ENCODE peak calls at places on chromosomes 7 and 10, in four cellular contexts. E is HepG2, X is SK-N-SH, F is K562. I is an unnamed sample.

GRCh38 chr7:70693300-70693689 is 438.6 kb upstream of the GALNT17 start:
- DNase-seq in E (no peak), X (peak), F (no peak), I (no peak)

GRCh38 chr7:17773289-17773626 is 167.0 kb downstream of the SNX13 start:
- DNase-seq in E (peak), X (no peak), F (no peak), I (no peak)

GRCh38 chr7:641269-641671 is 85.2 kb upstream of the DNAAF5 start:
- DNase-seq in E (no peak), X (no peak), F (no peak), I (no peak)

GRCh38 chr7:100827330-100828226 is at the start of gene EPHB4:
- DNase-seq in E (peak), X (peak), F (peak), I (peak)

GRCh38 chr10:9848981-9849380 is 1168.7 kb upstream of the CELF2 start:
- DNase-seq in E (no peak), X (no peak), F (no peak), I (no peak)

GRCh38 chr7:84176716-84177115 is 17.9 kb downstream of the SEMA3A start:
- DNase-seq in E (no peak), X (no peak), F (no peak), I (no peak)

GRCh38 chr10:47406548-47406869 is 22.4 kb upstream of the ZNF488 start:
- DNase-seq in E (no peak), X (no peak), F (no peak), I (no peak)

GRCh38 chr7:40827217-40828085 is 692.6 kb downstream of the SUGCT start:
- DNase-seq in E (no peak), X (no peak), F (no peak), I (no peak)

GRCh38 chr10:100899181-100899580 is 13.6 kb upstream of the SLF2 start:
- DNase-seq in E (no peak), X (no peak), F (no peak), I (no peak)

GRCh38 chr10:71772832-71773220 is 494 bp downstream of the VSIR start:
- DNase-seq in E (no peak), X (no peak), F (no peak), I (no peak)

GRCh38 chr10:72847681-72848080 is 45.9 kb upstream of the OIT3 start:
- DNase-seq in E (no peak), X (no peak), F (no peak), I (no peak)

GRCh38 chr7:727104-727805 is at the start of gene PRKAR1B:
- DNase-seq in E (no peak), X (peak), F (peak), I (peak)

GRCh38 chr10:13049774-13050420 is 48.4 kb upstream of the CCDC3 start:
- DNase-seq in E (no peak), X (no peak), F (no peak), I (no peak)

GRCh38 chr10:72563327-72563932 is 62.4 kb downstream of the MICU1 start:
- DNase-seq in E (no peak), X (no peak), F (no peak), I (no peak)

GRCh38 chr10:110845756-110846620 is 25.7 kb upstream of the PDCD4 start:
- DNase-seq in E (peak), X (no peak), F (no peak), I (no peak)

GRCh38 chr7:20786049-20786412 is 655 bp downstream of the SP8 start:
- DNase-seq in E (no peak), X (peak), F (no peak), I (no peak)

GRCh38 chr7:100556541-100556940 is 17.2 kb downstream of the SAP25 start:
- DNase-seq in E (no peak), X (no peak), F (no peak), I (no peak)

GRCh38 chr7:35253680-35254495 is at the start of gene TBX20:
- DNase-seq in E (no peak), X (peak), F (no peak), I (peak)

GRCh38 chr7:68266004-68266579 is 1269.5 kb downstream of the TYW1 start:
- DNase-seq in E (no peak), X (no peak), F (no peak), I (no peak)

GRCh38 chr10:103916254-103916653 is 1.7 kb downstream of the STN1 start:
- DNase-seq in E (no peak), X (no peak), F (no peak), I (no peak)

GRCh38 chr7:138460649-138461607 is 869 bp downstream of the TRIM24 start:
- DNase-seq in E (no peak), X (peak), F (peak), I (peak)

GRCh38 chr7:52592698-52593097 is 442.7 kb upstream of the POM121L12 start:
- DNase-seq in E (no peak), X (no peak), F (no peak), I (no peak)

GRCh38 chr10:133178357-133179127 is 18.5 kb downstream of the KNDC1 start:
- DNase-seq in E (no peak), X (no peak), F (no peak), I (peak)

GRCh38 chr10:75352650-75353049 is 48.9 kb downstream of the ZNF503 start:
- DNase-seq in E (peak), X (no peak), F (no peak), I (no peak)

GRCh38 chr7:149855368-149856305 is 17.5 kb downstream of the ZNF862 start:
- DNase-seq in E (peak), X (no peak), F (peak), I (no peak)

GRCh38 chr10:69449841-69450240 is 1.4 kb upstream of the TSPAN15 start:
- DNase-seq in E (peak), X (peak), F (peak), I (peak)

GRCh38 chr10:3959370-3960266 is 174.6 kb upstream of the KLF6 start:
- DNase-seq in E (no peak), X (no peak), F (no peak), I (no peak)

GRCh38 chr7:10536561-10536960 is 437.1 kb upstream of the PHF14 start:
- DNase-seq in E (no peak), X (no peak), F (no peak), I (no peak)

DNA sequence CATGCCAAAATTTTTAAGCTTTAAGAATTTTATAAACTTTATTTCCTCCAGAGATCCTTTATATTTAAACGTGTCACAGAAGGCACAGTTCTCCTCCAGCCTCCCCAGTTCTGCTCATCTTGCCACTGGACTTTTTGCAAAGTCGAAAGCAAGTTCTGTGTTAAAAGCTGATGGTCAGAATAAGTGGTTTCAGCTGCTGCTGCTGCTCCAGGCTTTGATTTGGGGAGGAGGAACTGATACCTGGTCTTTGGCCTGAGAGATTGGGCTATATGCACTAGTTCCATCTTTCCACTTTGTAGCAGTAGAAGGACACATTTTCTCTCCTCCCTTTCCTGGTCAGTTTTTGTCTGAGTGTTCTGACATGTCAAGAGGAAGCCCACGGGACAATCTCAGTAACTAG is 435.9 kb upstream of the PHF14 start:
- DNase-seq in E (no peak), X (no peak), F (no peak), I (no peak)
- TF ChIP-seq FOXJ3 in E (no peak), X (no peak), F (no peak), I (no peak)

DNA sequence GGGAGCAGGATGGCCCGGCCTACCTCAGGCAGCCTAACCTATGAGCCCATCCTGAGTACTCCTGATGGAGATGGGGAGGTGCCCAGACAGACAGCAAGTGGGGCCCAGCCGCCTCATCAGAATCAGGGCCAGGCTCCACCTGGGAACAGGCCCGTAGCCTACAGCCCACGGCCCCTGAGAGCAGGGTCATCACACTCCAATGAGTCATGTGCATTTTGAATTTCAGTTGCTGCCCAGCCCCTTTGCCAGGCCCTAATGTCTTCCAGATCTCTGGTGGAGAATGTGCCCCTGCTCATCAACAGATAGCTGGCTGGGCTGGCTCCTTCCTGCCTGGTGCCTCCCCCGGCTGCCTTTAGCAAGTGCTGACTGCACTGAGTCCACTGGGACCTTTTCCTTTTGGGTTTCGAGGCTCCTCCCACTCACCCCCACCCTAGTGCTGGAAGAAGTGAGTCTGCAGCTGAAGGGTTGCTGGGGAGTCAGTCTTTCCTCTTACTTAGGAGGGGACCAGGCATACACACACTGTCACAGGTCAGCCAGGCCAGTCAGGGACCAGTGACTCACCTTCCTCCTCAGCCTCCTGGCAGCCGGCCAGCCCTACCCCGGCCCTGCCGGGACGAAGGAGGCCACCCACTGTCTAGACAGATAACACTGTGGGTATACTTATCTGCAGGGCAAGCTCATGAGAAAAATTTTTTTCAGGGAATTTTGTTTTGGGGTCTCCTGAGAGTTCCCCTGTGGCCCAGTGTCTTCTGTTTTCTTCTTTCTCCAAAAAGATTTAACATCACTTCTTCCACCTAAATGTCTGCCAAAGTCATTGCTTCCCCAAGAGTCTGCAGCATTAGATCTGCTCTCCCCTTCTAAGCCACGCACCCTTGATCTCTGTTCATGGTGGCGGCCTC is 9.1 kb upstream of the ASIC3 start:
- DNase-seq in E (peak), X (peak), F (peak), I (no peak)
- TF ChIP-seq FOXJ3 in E (no peak), X (peak), F (no peak), I (no peak)

DNA sequence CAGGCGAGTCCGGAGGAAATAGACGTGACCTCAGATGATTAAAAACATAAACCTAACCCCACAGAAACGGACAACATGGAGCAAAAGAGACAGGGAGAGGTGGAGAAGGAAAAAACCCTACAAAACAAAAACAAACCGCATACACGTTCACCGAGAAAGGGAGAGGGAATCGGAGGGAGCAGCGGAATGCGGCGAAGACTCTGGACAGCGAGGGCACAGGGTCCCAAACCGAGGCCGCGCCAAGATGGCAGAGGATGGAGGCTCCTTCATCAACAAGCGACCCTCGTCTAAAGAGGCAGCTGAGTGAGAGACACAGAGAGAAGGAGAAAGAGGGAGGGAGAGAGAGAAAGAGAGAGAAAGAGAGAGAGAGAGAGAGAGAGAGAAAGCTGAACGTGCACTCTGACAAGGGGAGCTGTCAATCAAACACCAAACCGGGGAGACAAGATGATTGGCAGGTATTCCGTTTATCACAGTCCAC is 5.7 kb downstream of the EMX2 start:
- DNase-seq in E (no peak), X (no peak), F (no peak), I (no peak)
- TF ChIP-seq FOXJ3 in E (no peak), X (no peak), F (no peak), I (no peak)

GRCh38 chr10:131034451-131034850 is 277.1 kb downstream of the TCERG1L start:
- DNase-seq in E (no peak), X (peak), F (no peak), I (no peak)

GRCh38 chr10:131032329-131033165 is 279.0 kb downstream of the TCERG1L start:
- DNase-seq in E (no peak), X (no peak), F (no peak), I (no peak)

GRCh38 chr10:131027256-131027655 is 284.3 kb downstream of the TCERG1L start:
- DNase-seq in E (no peak), X (no peak), F (no peak), I (no peak)

GRCh38 chr10:131033166-131034085 is 278.1 kb downstream of the TCERG1L start:
- DNase-seq in E (no peak), X (no peak), F (no peak), I (no peak)

GRCh38 chr10:131031346-131031745 is 280.2 kb downstream of the TCERG1L start:
- DNase-seq in E (no peak), X (no peak), F (no peak), I (no peak)
- TF ChIP-seq FOXJ3 in E (no peak), X (no peak), F (no peak), I (no peak)

DNA sequence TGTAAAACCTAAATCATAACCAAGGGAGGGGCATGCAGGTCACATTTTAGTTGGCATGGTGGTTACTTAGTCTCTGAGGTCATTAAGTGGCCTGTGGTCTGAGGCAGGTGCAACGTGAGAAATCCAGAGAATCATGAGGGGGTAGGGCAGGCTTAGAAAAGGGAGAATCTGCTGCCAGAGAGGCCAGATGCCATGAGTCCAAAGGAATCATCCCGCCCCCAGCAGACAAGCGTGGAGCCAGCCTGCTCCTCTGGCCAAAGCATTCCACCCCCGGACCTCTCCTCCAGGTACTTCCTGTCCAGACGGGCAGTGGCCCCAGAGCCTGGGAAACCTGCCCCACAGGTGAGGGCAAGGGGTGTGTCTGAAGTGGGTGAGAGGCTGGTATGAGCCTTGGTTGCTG is 196.4 kb upstream of the ZNF32 start:
- DNase-seq in E (no peak), X (no peak), F (no peak), I (no peak)
- TF ChIP-seq FOXJ3 in E (no peak), X (no peak), F (no peak), I (no peak)

GRCh38 chr10:23702977-23703414 is 264.1 kb downstream of the OTUD1 start:
- DNase-seq in E (peak), X (peak), F (peak), I (peak)
- TF ChIP-seq FOXJ3 in E (no peak), X (no peak), F (no peak), I (no peak)

DNA sequence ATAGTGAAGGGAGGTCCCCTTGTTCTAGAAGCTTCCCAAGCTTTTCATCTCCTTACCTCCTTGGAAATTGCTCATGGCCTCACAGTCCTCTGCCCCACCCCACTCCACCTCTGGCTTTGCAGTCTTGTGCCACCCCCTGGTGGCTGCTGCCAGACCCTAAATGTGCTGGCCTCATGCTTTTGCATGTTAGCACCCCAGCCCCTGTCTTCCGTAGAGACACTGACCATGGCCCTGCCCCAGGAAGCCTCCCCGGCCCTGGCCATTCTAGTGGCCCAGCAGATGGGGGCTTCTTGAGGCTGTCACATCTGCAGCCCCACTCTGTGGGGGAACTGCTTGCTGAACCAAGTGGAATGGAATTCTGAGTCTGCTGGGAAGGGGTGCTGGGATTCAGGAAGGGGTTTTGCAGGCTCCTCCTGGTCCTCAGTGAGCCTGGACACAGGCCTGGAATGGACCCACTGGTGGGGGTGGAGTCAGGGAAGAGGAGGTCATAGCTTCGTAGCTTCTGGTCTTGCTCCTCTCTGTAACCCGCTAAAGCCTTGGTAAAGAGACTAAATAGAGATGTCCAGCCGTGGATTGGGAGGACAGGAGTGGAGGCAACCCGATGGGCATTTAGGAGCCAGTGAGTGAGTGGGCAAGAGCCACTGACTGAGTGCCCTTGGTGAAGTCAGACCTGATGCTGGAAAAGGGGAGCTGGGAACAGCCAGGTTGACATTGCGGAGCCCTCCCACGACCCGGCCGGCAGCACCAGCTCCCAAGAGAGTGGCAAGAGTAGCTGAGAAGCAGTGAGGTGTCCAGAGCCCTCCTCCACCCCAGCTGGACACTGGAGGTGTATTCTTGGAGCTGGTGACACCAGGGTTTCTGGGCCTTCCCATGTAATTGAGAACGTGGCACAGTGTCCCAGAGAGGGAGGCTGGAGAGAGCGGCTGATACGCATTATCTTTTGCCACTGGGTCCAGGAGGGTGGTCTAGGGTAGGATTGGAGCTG is 20.9 kb downstream of the RAMP3 start:
- DNase-seq in E (peak), X (peak), F (peak), I (peak)
- TF ChIP-seq FOXJ3 in E (no peak), X (no peak), F (no peak), I (no peak)

GRCh38 chr7:27095897-27096755 is at the start of gene HOXA1:
- DNase-seq in E (peak), X (no peak), F (peak), I (peak)
- TF ChIP-seq FOXJ3 in E (no peak), X (no peak), F (no peak), I (no peak)

DNA sequence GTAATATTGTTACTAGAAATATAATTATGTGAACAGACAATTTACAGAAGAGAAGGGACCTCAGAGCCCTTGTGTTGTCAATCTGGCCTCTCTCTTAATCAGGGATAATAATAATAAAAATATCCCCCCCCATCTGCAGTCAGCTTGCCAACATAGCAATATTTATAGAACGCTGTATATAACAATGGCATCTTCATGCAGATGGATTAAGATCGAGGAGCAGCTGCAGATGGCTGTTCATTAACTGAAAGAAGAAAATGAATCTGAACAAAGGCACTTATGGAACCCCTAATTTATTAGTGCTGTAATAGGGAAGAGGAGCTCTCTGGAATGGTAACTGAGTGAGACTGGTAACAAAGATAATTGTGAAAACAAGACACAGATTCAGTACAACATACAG is 106.2 kb downstream of the TMEM26 start:
- DNase-seq in E (no peak), X (no peak), F (no peak), I (no peak)
- TF ChIP-seq FOXJ3 in E (no peak), X (no peak), F (no peak), I (no peak)

GRCh38 chr7:55107946-55108345 is 89.1 kb downstream of the EGFR start:
- DNase-seq in E (peak), X (no peak), F (no peak), I (no peak)

GRCh38 chr7:55108818-55109217 is 90.0 kb downstream of the EGFR start:
- DNase-seq in E (no peak), X (no peak), F (no peak), I (no peak)

GRCh38 chr7:55108401-55108800 is 89.6 kb downstream of the EGFR start:
- DNase-seq in E (no peak), X (no peak), F (no peak), I (no peak)

GRCh38 chr7:55111007-55111406 is 92.2 kb downstream of the EGFR start:
- DNase-seq in E (no peak), X (no peak), F (no peak), I (no peak)

GRCh38 chr7:55109384-55110167 is 90.8 kb downstream of the EGFR start:
- DNase-seq in E (no peak), X (no peak), F (no peak), I (no peak)
- TF ChIP-seq FOXJ3 in E (no peak), X (no peak), F (no peak), I (no peak)